ENCODE peak calls at places on chromosomes 5 and 9, in five cellular contexts. O, K, H, I and C are unnamed samples.

GRCh38 chr5:89037090-89037489 is 154.1 kb upstream of the MEF2C start:
- DNase-seq in O (no peak), K (no peak), H (no peak), I (no peak), C (peak)

GRCh38 chr9:116499986-116500871 is 186.9 kb upstream of the TRIM32 start:
- DNase-seq in O (no peak), K (peak), H (no peak), I (no peak), C (peak)

GRCh38 chr5:14417232-14417730 is 164.3 kb upstream of the OTULINL start:
- DNase-seq in O (no peak), K (no peak), H (no peak), I (no peak), C (no peak)

GRCh38 chr9:127858041-127858512 is 3.6 kb upstream of the ENG start:
- DNase-seq in O (no peak), K (no peak), H (no peak), I (no peak), C (no peak)

GRCh38 chr9:107068581-107068980 is 205.6 kb downstream of the ZNF462 start:
- DNase-seq in O (no peak), K (no peak), H (no peak), I (no peak), C (no peak)

GRCh38 chr9:7570107-7570720 is 229.4 kb downstream of the DMAC1 start:
- DNase-seq in O (peak), K (peak), H (no peak), I (peak), C (peak)

GRCh38 chr5:154095819-154096380 is 57.1 kb downstream of the MFAP3 start:
- DNase-seq in O (no peak), K (no peak), H (no peak), I (no peak), C (no peak)

GRCh38 chr5:168712280-168712924 is 133.2 kb upstream of the PANK3 start:
- DNase-seq in O (no peak), K (peak), H (peak), I (no peak), C (peak)

GRCh38 chr5:36777105-36777757 is 99.3 kb upstream of the NIPBL start:
- DNase-seq in O (no peak), K (no peak), H (no peak), I (no peak), C (no peak)

GRCh38 chr9:128416432-128417019 is 4.1 kb upstream of the CERCAM start:
- DNase-seq in O (no peak), K (no peak), H (no peak), I (no peak), C (no peak)

GRCh38 chr5:137933491-137933911 is 44.2 kb downstream of the PKD2L2 start:
- DNase-seq in O (no peak), K (peak), H (no peak), I (no peak), C (no peak)

GRCh38 chr9:134325813-134326753 is at the start of gene RXRA:
- DNase-seq in O (peak), K (peak), H (peak), I (peak), C (peak)

GRCh38 chr5:141359790-141360426 is at the start of gene PCDHGB2:
- DNase-seq in O (no peak), K (no peak), H (no peak), I (peak), C (no peak)

GRCh38 chr9:34899535-34900158 is 58.4 kb upstream of the PHF24 start:
- DNase-seq in O (peak), K (peak), H (no peak), I (peak), C (peak)

GRCh38 chr5:175354961-175355360 is 89.0 kb downstream of the DRD1 start:
- DNase-seq in O (no peak), K (no peak), H (no peak), I (no peak), C (no peak)

GRCh38 chr9:75414367-75415160 is 326.2 kb downstream of the OSTF1 start:
- DNase-seq in O (no peak), K (no peak), H (no peak), I (no peak), C (no peak)

GRCh38 chr5:54807421-54807820 is 178.0 kb downstream of the ESM1 start:
- DNase-seq in O (no peak), K (peak), H (no peak), I (no peak), C (peak)

GRCh38 chr9:23717505-23717904 is 108.5 kb downstream of the ELAVL2 start:
- DNase-seq in O (no peak), K (no peak), H (no peak), I (no peak), C (no peak)

GRCh38 chr5:113250341-113250953 is 184.3 kb downstream of the TSSK1B start:
- DNase-seq in O (no peak), K (peak), H (no peak), I (no peak), C (no peak)

GRCh38 chr9:110620726-110621125 is 41.2 kb upstream of the SVEP1 start:
- DNase-seq in O (no peak), K (no peak), H (no peak), I (no peak), C (no peak)

GRCh38 chr5:153552886-153553285 is 62.4 kb downstream of the GRIA1 start:
- DNase-seq in O (no peak), K (no peak), H (no peak), I (no peak), C (no peak)

GRCh38 chr9:90053027-90053426 is 448.2 kb downstream of the GADD45G start:
- DNase-seq in O (no peak), K (no peak), H (no peak), I (no peak), C (no peak)

GRCh38 chr5:111694183-111694582 is 62.8 kb downstream of the NREP start:
- DNase-seq in O (no peak), K (no peak), H (no peak), I (no peak), C (peak)

GRCh38 chr5:173512637-173513435 is 103.6 kb downstream of the BOD1 start:
- DNase-seq in O (no peak), K (no peak), H (no peak), I (no peak), C (no peak)

GRCh38 chr5:36739751-36740221 is 133.4 kb downstream of the SLC1A3 start:
- DNase-seq in O (peak), K (peak), H (peak), I (peak), C (no peak)